ENCODE peak calls at places on chromosome 22, in six cellular contexts. One of them, this sample, is unnamed.

GRCh38 chr22:24510694-24511625 is 15.8 kb downstream of the UPB1 start:
- DNase-seq in trophoblast cell: peak; percentile 75
- DNase-seq in neuronal stem cell: no peak
- DNase-seq in H1: no peak
- DNase-seq in H9: no peak
- DNase-seq in IMR-90: peak; percentile 68
- DNase-seq in this sample: peak; percentile 92

GRCh38 chr22:49091451-49091850 is 736.2 kb downstream of the BRD1 start:
- DNase-seq in trophoblast cell: no peak
- DNase-seq in neuronal stem cell: no peak
- DNase-seq in H1: no peak
- DNase-seq in H9: no peak
- DNase-seq in IMR-90: no peak
- DNase-seq in this sample: no peak

GRCh38 chr22:40753114-40753513 is 66.0 kb downstream of the SLC25A17 start:
- DNase-seq in trophoblast cell: no peak
- DNase-seq in neuronal stem cell: no peak
- DNase-seq in H1: no peak
- DNase-seq in H9: no peak
- DNase-seq in IMR-90: no peak
- DNase-seq in this sample: no peak

GRCh38 chr22:23302171-23303002 is 122.1 kb downstream of the BCR start:
- DNase-seq in trophoblast cell: no peak
- DNase-seq in neuronal stem cell: no peak
- DNase-seq in H1: no peak
- DNase-seq in H9: no peak
- DNase-seq in IMR-90: no peak
- DNase-seq in this sample: peak; percentile 16

GRCh38 chr22:25174888-25175411 is 24.7 kb upstream of the CRYBB3 start:
- DNase-seq in trophoblast cell: no peak
- DNase-seq in neuronal stem cell: no peak
- DNase-seq in H1: no peak
- DNase-seq in H9: no peak
- DNase-seq in IMR-90: no peak
- DNase-seq in this sample: no peak

GRCh38 chr22:49960967-49961600 is 512 bp downstream of the PIM3 start:
- DNase-seq in trophoblast cell: peak; percentile 79
- DNase-seq in neuronal stem cell: no peak
- DNase-seq in H1: no peak
- DNase-seq in H9: no peak
- DNase-seq in IMR-90: no peak
- DNase-seq in this sample: peak; percentile 45

GRCh38 chr22:23533771-23534191 is 46.3 kb downstream of the IGLL1 start:
- DNase-seq in trophoblast cell: no peak
- DNase-seq in neuronal stem cell: no peak
- DNase-seq in H1: no peak
- DNase-seq in H9: peak; percentile 59
- DNase-seq in IMR-90: no peak
- DNase-seq in this sample: no peak

GRCh38 chr22:19194751-19195536 is 16.4 kb upstream of the SLC25A1 start:
- DNase-seq in trophoblast cell: no peak
- DNase-seq in neuronal stem cell: no peak
- DNase-seq in H1: no peak
- DNase-seq in H9: no peak
- DNase-seq in IMR-90: no peak
- DNase-seq in this sample: no peak

GRCh38 chr22:44702479-44703219 is 645 bp downstream of the PRR5 start:
- DNase-seq in trophoblast cell: peak; percentile 52
- DNase-seq in neuronal stem cell: peak; percentile 51
- DNase-seq in H1: no peak
- DNase-seq in H9: peak; percentile 64
- DNase-seq in IMR-90: peak; percentile 54
- DNase-seq in this sample: peak; percentile 76

GRCh38 chr22:25747245-25747944 is 5.4 kb downstream of the MYO18B start:
- DNase-seq in trophoblast cell: peak; percentile 93
- DNase-seq in neuronal stem cell: no peak
- DNase-seq in H1: no peak
- DNase-seq in H9: no peak
- DNase-seq in IMR-90: peak; percentile 88
- DNase-seq in this sample: peak; percentile 87

GRCh38 chr22:31084811-31085492 is 3.8 kb downstream of the SMTN start:
- DNase-seq in trophoblast cell: peak; percentile 66
- DNase-seq in neuronal stem cell: peak; percentile 61
- DNase-seq in H1: peak; percentile 61
- DNase-seq in H9: peak; percentile 89
- DNase-seq in IMR-90: peak; percentile 75
- DNase-seq in this sample: peak; percentile 86

GRCh38 chr22:20384865-20385264 is 9.1 kb upstream of the ZNF74 start:
- DNase-seq in trophoblast cell: no peak
- DNase-seq in neuronal stem cell: no peak
- DNase-seq in H1: no peak
- DNase-seq in H9: no peak
- DNase-seq in IMR-90: no peak
- DNase-seq in this sample: no peak

GRCh38 chr22:20724676-20725454 is 49.0 kb upstream of the SERPIND1 start:
- DNase-seq in trophoblast cell: no peak
- DNase-seq in neuronal stem cell: no peak
- DNase-seq in H1: no peak
- DNase-seq in H9: no peak
- DNase-seq in IMR-90: no peak
- DNase-seq in this sample: no peak

GRCh38 chr22:20400606-20401375 is 6.8 kb downstream of the ZNF74 start:
- DNase-seq in trophoblast cell: no peak
- DNase-seq in neuronal stem cell: no peak
- DNase-seq in H1: no peak
- DNase-seq in H9: no peak
- DNase-seq in IMR-90: no peak
- DNase-seq in this sample: no peak

GRCh38 chr22:35649026-35649553 is 844 bp downstream of the APOL6 start:
- DNase-seq in trophoblast cell: no peak
- DNase-seq in neuronal stem cell: no peak
- DNase-seq in H1: no peak
- DNase-seq in H9: peak; percentile 6
- DNase-seq in IMR-90: no peak
- DNase-seq in this sample: no peak
- H2AFZ ChIP-seq in trophoblast cell: no peak overlapping the region
- H2AFZ ChIP-seq in neuronal stem cell: peak overlapping the region; percentile 87
- H2AFZ ChIP-seq in H1: peak overlapping the region; percentile 97
- H2AFZ ChIP-seq in H9: no peak overlapping the region
- H2AFZ ChIP-seq in IMR-90: peak overlapping the region; percentile 88
- H2AFZ ChIP-seq in this sample: no peak overlapping the region

DNA sequence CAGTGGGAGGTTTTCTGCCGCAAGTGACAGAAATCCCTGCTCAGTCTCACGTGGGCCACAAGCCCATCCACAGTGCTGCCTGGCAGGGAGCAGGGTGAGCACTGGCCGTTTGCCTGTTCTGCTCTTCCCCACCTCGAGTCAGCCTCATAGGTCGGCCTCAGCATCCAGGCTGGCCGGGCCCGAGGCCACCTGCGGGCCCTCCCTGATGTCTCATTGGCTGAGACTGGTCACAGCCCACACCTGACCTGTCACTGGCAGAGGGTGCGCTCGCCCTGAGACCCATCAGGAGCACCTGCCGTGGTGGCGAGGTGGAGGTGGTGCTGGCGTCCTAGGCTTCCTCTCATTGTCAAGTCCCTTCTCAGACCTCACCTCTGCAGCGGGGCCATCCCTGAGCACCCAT is 72.1 kb downstream of the ELFN2 start:
- DNase-seq in trophoblast cell: peak; percentile 30
- DNase-seq in neuronal stem cell: no peak
- DNase-seq in H1: no peak
- DNase-seq in H9: no peak
- DNase-seq in IMR-90: no peak
- DNase-seq in this sample: no peak
- H3K23ac ChIP-seq in trophoblast cell: no peak overlapping the region
- H3K23ac ChIP-seq in neuronal stem cell: peak overlapping the region; percentile 34
- H3K23ac ChIP-seq in H1: no peak overlapping the region
- H3K23ac ChIP-seq in H9: no peak overlapping the region
- H3K23ac ChIP-seq in IMR-90: no peak overlapping the region
- H3K23ac ChIP-seq in this sample: no peak overlapping the region

DNA sequence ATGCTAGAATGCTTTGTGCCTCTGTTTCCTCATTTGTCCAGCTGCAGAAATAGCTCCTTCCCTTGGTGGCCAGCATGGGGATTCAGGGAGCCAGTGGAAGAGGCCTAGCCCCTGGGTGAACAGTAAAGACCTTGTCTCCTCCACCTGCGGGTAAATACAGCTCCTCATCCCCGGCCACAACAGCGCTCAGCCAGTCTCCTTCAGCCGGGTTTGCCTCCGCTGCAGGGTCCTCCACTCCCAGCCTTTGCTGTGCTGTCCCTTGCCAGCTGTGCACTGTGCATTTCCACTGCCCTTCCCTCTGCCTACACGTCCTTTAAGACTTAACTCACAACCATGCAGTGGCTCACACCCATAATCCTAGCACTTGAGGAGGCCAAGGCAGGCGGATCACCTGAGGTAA is 1.5 kb upstream of the CDC42EP1 start:
- DNase-seq in trophoblast cell: no peak
- DNase-seq in neuronal stem cell: no peak
- DNase-seq in H1: no peak
- DNase-seq in H9: peak; percentile 27
- DNase-seq in IMR-90: no peak
- DNase-seq in this sample: no peak
- H2AK5ac ChIP-seq in trophoblast cell: peak overlapping the region; percentile 35
- H2AK5ac ChIP-seq in neuronal stem cell: peak overlapping the region; percentile 85
- H2AK5ac ChIP-seq in H1: no peak overlapping the region
- H2AK5ac ChIP-seq in H9: no peak overlapping the region
- H2AK5ac ChIP-seq in IMR-90: peak overlapping the region; percentile 24
- H2AK5ac ChIP-seq in this sample: peak overlapping the region; percentile 51

GRCh38 chr22:39016592-39016991 is 2.5 kb downstream of the APOBEC3C start:
- DNase-seq in trophoblast cell: no peak
- DNase-seq in neuronal stem cell: no peak
- DNase-seq in H1: no peak
- DNase-seq in H9: no peak
- DNase-seq in IMR-90: no peak
- DNase-seq in this sample: no peak

GRCh38 chr22:39017596-39018365 is 3.1 kb upstream of the APOBEC3D start:
- DNase-seq in trophoblast cell: no peak
- DNase-seq in neuronal stem cell: no peak
- DNase-seq in H1: no peak
- DNase-seq in H9: peak; percentile 93
- DNase-seq in IMR-90: no peak
- DNase-seq in this sample: no peak

GRCh38 chr22:39010946-39011625 is 3.0 kb upstream of the APOBEC3C start:
- DNase-seq in trophoblast cell: no peak
- DNase-seq in neuronal stem cell: no peak
- DNase-seq in H1: no peak
- DNase-seq in H9: no peak
- DNase-seq in IMR-90: no peak
- DNase-seq in this sample: no peak

GRCh38 chr22:39012525-39013516 is 1.2 kb upstream of the APOBEC3C start:
- DNase-seq in trophoblast cell: no peak
- DNase-seq in neuronal stem cell: no peak
- DNase-seq in H1: no peak
- DNase-seq in H9: no peak
- DNase-seq in IMR-90: no peak
- DNase-seq in this sample: no peak

DNA sequence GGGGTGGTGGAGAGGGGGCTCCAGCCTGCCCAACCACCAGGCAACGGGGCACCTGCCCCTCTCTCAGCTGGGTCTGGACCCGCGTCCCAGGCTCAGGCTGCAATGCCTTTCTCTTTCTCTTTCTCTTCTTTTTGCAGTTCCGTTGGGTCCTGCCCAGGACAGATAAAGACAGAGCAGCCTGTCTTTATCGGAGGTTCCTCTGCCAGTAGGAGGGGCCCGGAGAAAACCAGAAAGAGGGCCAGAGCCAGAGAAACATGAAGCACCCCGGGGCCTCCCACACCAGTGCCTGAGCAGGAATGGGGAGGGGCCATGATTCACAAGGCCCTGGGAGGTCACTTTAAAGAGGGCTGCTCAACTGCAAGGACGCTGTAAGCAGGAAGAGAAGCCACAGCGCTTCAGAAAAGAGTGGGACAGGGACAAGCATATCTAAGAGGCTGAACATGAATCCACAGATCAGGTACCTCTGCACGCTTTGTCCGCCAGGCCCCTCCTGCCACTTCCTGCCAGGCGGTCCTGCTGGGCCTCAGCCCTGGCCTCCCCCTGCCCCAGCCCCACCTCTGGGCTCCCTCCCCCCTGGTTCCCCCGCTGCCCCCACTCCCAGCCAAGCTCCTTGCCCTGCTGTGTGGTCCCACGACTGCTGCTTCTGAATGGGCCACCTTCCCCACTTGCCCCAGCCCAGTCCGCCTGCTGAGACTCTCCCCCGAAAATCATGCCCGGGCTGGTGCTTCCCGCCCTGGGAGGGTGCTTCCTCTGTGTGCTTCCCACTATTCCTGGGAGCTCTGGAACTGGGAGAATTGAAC is at the start of gene APOBEC3C:
- DNase-seq in trophoblast cell: peak; percentile 52
- DNase-seq in neuronal stem cell: peak; percentile 41
- DNase-seq in H1: no peak
- DNase-seq in H9: peak; percentile 71
- DNase-seq in IMR-90: peak; percentile 90
- DNase-seq in this sample: peak; percentile 95
- H2AFZ ChIP-seq in trophoblast cell: peak within 1 kb of the TSS; percentile 64
- H2AFZ ChIP-seq in neuronal stem cell: peak within 1 kb of the TSS; percentile 87
- H2AFZ ChIP-seq in H1: peak within 1 kb of the TSS; percentile 29
- H2AFZ ChIP-seq in H9: no peak within 1 kb of the TSS
- H2AFZ ChIP-seq in IMR-90: peak within 1 kb of the TSS; percentile 91
- H2AFZ ChIP-seq in this sample: no peak within 1 kb of the TSS

GRCh38 chr22:32469799-32470212 is 4.8 kb upstream of the FBXO7 start:
- DNase-seq in trophoblast cell: peak; percentile 54
- DNase-seq in neuronal stem cell: no peak
- DNase-seq in H1: no peak
- DNase-seq in H9: no peak
- DNase-seq in IMR-90: peak; percentile 84
- DNase-seq in this sample: peak; percentile 91
- H3K23ac ChIP-seq in trophoblast cell: no peak overlapping the region
- H3K23ac ChIP-seq in neuronal stem cell: no peak overlapping the region
- H3K23ac ChIP-seq in H1: no peak overlapping the region
- H3K23ac ChIP-seq in H9: no peak overlapping the region
- H3K23ac ChIP-seq in IMR-90: no peak overlapping the region
- H3K23ac ChIP-seq in this sample: no peak overlapping the region

DNA sequence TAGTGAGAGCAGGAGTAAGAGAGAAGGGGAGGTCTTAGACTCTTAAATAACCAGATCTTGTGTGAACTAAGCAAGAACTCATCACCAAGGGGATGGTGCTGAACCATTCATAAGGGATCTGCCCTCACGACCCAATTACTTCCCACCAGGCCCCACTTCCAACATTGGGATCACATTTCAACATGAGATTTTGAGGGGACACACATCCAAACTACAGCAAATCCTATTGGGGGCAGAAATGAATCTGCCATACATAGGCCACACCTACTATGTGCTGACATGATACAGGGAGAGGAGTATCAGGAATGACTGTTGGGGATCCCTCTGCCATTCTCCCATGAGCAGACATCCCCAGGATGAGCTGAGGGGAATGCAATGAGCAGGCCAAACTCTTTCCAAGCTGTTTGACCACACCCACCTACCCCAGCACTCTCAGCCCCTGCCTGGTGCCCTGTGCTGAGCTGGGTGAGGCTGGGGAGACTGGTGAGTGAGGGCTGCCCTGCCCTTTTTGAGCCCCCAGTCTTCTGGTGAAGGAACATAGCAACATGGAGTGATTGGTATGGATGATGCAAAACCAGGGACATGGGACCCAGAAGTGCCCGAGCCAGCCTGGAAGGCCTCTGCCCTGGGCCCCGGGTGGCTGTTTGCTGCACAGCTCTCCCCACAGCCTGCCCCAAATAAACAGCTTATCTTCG is 1.2 kb upstream of the GTSE1 start:
- DNase-seq in trophoblast cell: no peak
- DNase-seq in neuronal stem cell: no peak
- DNase-seq in H1: no peak
- DNase-seq in H9: no peak
- DNase-seq in IMR-90: no peak
- DNase-seq in this sample: no peak
- H2AK5ac ChIP-seq in trophoblast cell: no peak overlapping the region
- H2AK5ac ChIP-seq in neuronal stem cell: peak overlapping the region; percentile 22
- H2AK5ac ChIP-seq in H1: peak overlapping the region; percentile 82
- H2AK5ac ChIP-seq in H9: no peak overlapping the region
- H2AK5ac ChIP-seq in IMR-90: peak overlapping the region; percentile 91
- H2AK5ac ChIP-seq in this sample: peak overlapping the region; percentile 87